ENCODE peak calls at places on chromosome 14, in six cellular contexts. L is cardiac septum; J is activated CD4-positive, alpha-beta T cell treated with anti-CD3 and anti-CD28 coated beads, Interleukin-2, amount 10 ng/mL, durations not matched to agents 7 days and 5 days; K is mucosa of gallbladder; N is fibroblast of pulmonary artery; E is anterior cingulate cortex. F is an unnamed sample.

GRCh38 chr14:104865631-104866441 is 768 bp downstream of the CEP170B start:
- DNase-seq in K (peak), N (peak), E (no peak), J (peak), L (no peak), F (no peak)

GRCh38 chr14:50823763-50824636 is 7.0 kb downstream of the NIN start:
- DNase-seq in J (no peak), E (no peak), L (no peak), N (no peak), K (no peak), F (peak)

GRCh38 chr14:32654106-32654505 is 284.6 kb upstream of the NPAS3 start:
- DNase-seq in K (no peak), J (no peak), N (no peak), L (no peak), E (no peak), F (no peak)

GRCh38 chr14:59377485-59377884 is 87.7 kb downstream of the GPR135 start:
- DNase-seq in E (no peak), L (no peak), J (no peak), K (no peak), N (no peak), F (no peak)

GRCh38 chr14:77989441-77989891 is 180.7 kb upstream of the NRXN3 start:
- DNase-seq in N (no peak), J (no peak), E (peak), K (no peak), L (no peak), F (no peak)

GRCh38 chr14:103284574-103285467 is 49.2 kb upstream of the EIF5 start:
- DNase-seq in J (no peak), L (no peak), K (peak), N (peak), E (no peak), F (no peak)

GRCh38 chr14:36684946-36685345 is 23.3 kb downstream of the PAX9 start:
- DNase-seq in J (no peak), K (no peak), E (no peak), N (no peak), L (no peak), F (no peak)

GRCh38 chr14:20382526-20382925 is 30.8 kb downstream of the TEP1 start:
- DNase-seq in N (no peak), J (no peak), L (no peak), E (no peak), K (no peak), F (no peak)

GRCh38 chr14:98189521-98189920 is 1082.5 kb downstream of the BCL11B start:
- DNase-seq in N (no peak), E (no peak), L (no peak), K (no peak), J (peak), F (no peak)

GRCh38 chr14:53128303-53128702 is 24.8 kb downstream of the DDHD1 start:
- DNase-seq in E (no peak), L (no peak), J (no peak), N (no peak), K (no peak), F (no peak)

GRCh38 chr14:86057018-86057667 is 527.2 kb downstream of the FLRT2 start:
- DNase-seq in J (peak), N (peak), L (no peak), K (no peak), E (no peak), F (peak)

GRCh38 chr14:80705241-80705980 is 236.1 kb downstream of the CEP128 start:
- DNase-seq in L (no peak), N (no peak), E (no peak), J (no peak), K (no peak), F (no peak)

GRCh38 chr14:24806061-24806678 is 172.2 kb upstream of the GZMB start:
- DNase-seq in K (peak), L (no peak), E (peak), J (peak), N (peak), F (peak)

GRCh38 chr14:68141531-68142088 is 322.0 kb downstream of the RAD51B start:
- DNase-seq in E (no peak), L (no peak), K (no peak), N (peak), J (no peak), F (no peak)

GRCh38 chr14:30657606-30658163 is 35.6 kb downstream of the SCFD1 start:
- DNase-seq in L (no peak), J (no peak), N (peak), K (no peak), E (no peak), F (peak)

GRCh38 chr14:66072190-66072905 is 413.8 kb upstream of the CCDC196 start:
- DNase-seq in J (no peak), N (no peak), E (no peak), L (no peak), K (no peak), F (no peak)

GRCh38 chr14:92581966-92582566 is 68.5 kb downstream of the RIN3 start:
- DNase-seq in J (no peak), L (no peak), E (no peak), N (no peak), K (no peak), F (no peak)

GRCh38 chr14:102272392-102272791 is 32.6 kb downstream of the MOK start:
- DNase-seq in K (no peak), N (peak), J (no peak), E (no peak), L (no peak), F (no peak)

GRCh38 chr14:36580856-36581831 is 1.3 kb downstream of the NKX2-8 start:
- DNase-seq in N (peak), J (no peak), K (no peak), L (no peak), E (no peak), F (no peak)

GRCh38 chr14:65072256-65072655 is 30.1 kb downstream of the MAX start:
- DNase-seq in L (no peak), K (no peak), J (no peak), E (no peak), N (no peak), F (no peak)

GRCh38 chr14:31263485-31264133 is 56.0 kb upstream of the HECTD1 start:
- DNase-seq in N (peak), E (no peak), K (peak), J (no peak), L (no peak), F (no peak)

GRCh38 chr14:88380405-88380804 is 5.1 kb upstream of the SPATA7 start:
- DNase-seq in K (no peak), N (peak), E (no peak), J (no peak), L (no peak), F (no peak)

GRCh38 chr14:49972840-49973239 is 80.0 kb downstream of the ARF6 start:
- DNase-seq in L (no peak), N (peak), J (peak), K (peak), E (no peak), F (no peak)

GRCh38 chr14:51448831-51449665 is 202.7 kb upstream of the FRMD6 start:
- DNase-seq in L (no peak), E (no peak), K (peak), N (peak), J (no peak), F (no peak)